ENCODE peak calls at places on chromosomes 16 and 17, in five cellular contexts. D, W, T, C and N are unnamed samples.

GRCh38 chr16:49855280-49855821 is 561 bp downstream of the ZNF423 start:
- DNase-seq in D (no peak), T (peak), W (peak), C (peak), N (peak)

GRCh38 chr17:63939884-63940283 is 7.8 kb upstream of the CD79B start:
- DNase-seq in W (no peak), T (no peak), C (no peak), D (no peak), N (no peak)

GRCh38 chr17:43309505-43310329 is 75.9 kb upstream of the RNU2-1 start:
- DNase-seq in D (no peak), T (no peak), W (peak), C (no peak), N (no peak)

GRCh38 chr16:89069920-89070319 is 23.7 kb upstream of the ACSF3 start:
- DNase-seq in T (no peak), D (no peak), C (no peak), W (no peak), N (no peak)

GRCh38 chr17:45288825-45289224 is 26.9 kb upstream of the SPATA32 start:
- DNase-seq in T (no peak), C (peak), W (no peak), D (no peak), N (no peak)

GRCh38 chr16:61936522-61936921 is 99.7 kb downstream of the CDH8 start:
- DNase-seq in W (no peak), C (no peak), D (no peak), T (no peak), N (no peak)

GRCh38 chr16:14300631-14301149 is 229.6 kb downstream of the MRTFB start:
- DNase-seq in T (peak), D (no peak), C (peak), W (peak), N (peak)

GRCh38 chr17:49753959-49754391 is 10.0 kb downstream of the FAM117A start:
- DNase-seq in D (no peak), T (no peak), C (peak), W (peak), N (peak)

GRCh38 chr16:85724936-85725335 is 26.0 kb downstream of the C16orf74 start:
- DNase-seq in W (no peak), D (no peak), T (no peak), C (no peak), N (no peak)

GRCh38 chr17:77354420-77354720 is 213.6 kb downstream of the SEC14L1 start:
- DNase-seq in C (no peak), T (no peak), W (no peak), D (no peak), N (no peak)

GRCh38 chr17:3909257-3909656 is 7.0 kb downstream of the P2RX1 start:
- DNase-seq in C (no peak), D (no peak), W (no peak), T (no peak), N (no peak)

GRCh38 chr16:87295259-87295658 is 21.9 kb downstream of the C16orf95 start:
- DNase-seq in W (no peak), T (no peak), D (no peak), C (no peak), N (no peak)